ENCODE peak calls at places on chromosomes 6 and 20, in six cellular contexts. One of them, this sample, is unnamed.

GRCh38 chr6:43308101-43308989 is at the start of gene CRIP3:
- DNase-seq in mesenchymal stem cell: peak; percentile 13
- DNase-seq in neuronal stem cell: peak; percentile 48
- DNase-seq in H1: peak; percentile 60
- DNase-seq in IMR-90: no peak
- DNase-seq in trophoblast cell: peak; percentile 14
- DNase-seq in this sample: peak; percentile 91

GRCh38 chr6:65924411-65924810 is 217.4 kb upstream of the EYS start:
- DNase-seq in mesenchymal stem cell: no peak
- DNase-seq in neuronal stem cell: no peak
- DNase-seq in H1: no peak
- DNase-seq in IMR-90: no peak
- DNase-seq in trophoblast cell: no peak
- DNase-seq in this sample: no peak

GRCh38 chr20:44810061-44810390 is 320 bp downstream of the RIMS4 start:
- DNase-seq in mesenchymal stem cell: no peak
- DNase-seq in neuronal stem cell: no peak
- DNase-seq in H1: no peak
- DNase-seq in IMR-90: no peak
- DNase-seq in trophoblast cell: no peak
- DNase-seq in this sample: no peak

GRCh38 chr20:35021831-35022230 is 66.2 kb downstream of the MYH7B start:
- DNase-seq in mesenchymal stem cell: no peak
- DNase-seq in neuronal stem cell: no peak
- DNase-seq in H1: no peak
- DNase-seq in IMR-90: no peak
- DNase-seq in trophoblast cell: no peak
- DNase-seq in this sample: no peak

GRCh38 chr6:169936355-169936975 is 185.0 kb downstream of the ERMARD start:
- DNase-seq in mesenchymal stem cell: no peak
- DNase-seq in neuronal stem cell: no peak
- DNase-seq in H1: no peak
- DNase-seq in IMR-90: no peak
- DNase-seq in trophoblast cell: no peak
- DNase-seq in this sample: no peak

GRCh38 chr6:32192608-32193039 is at the start of gene GPSM3:
- DNase-seq in mesenchymal stem cell: peak; percentile 41
- DNase-seq in neuronal stem cell: no peak
- DNase-seq in H1: no peak
- DNase-seq in IMR-90: peak; percentile 36
- DNase-seq in trophoblast cell: no peak
- DNase-seq in this sample: peak; percentile 67

GRCh38 chr6:252775-253526 is 39.3 kb upstream of the DUSP22 start:
- DNase-seq in mesenchymal stem cell: no peak
- DNase-seq in neuronal stem cell: no peak
- DNase-seq in H1: no peak
- DNase-seq in IMR-90: no peak
- DNase-seq in trophoblast cell: peak; percentile 16
- DNase-seq in this sample: no peak

GRCh38 chr6:41392249-41392648 is 56.8 kb downstream of the NCR2 start:
- DNase-seq in mesenchymal stem cell: no peak
- DNase-seq in neuronal stem cell: no peak
- DNase-seq in H1: no peak
- DNase-seq in IMR-90: no peak
- DNase-seq in trophoblast cell: no peak
- DNase-seq in this sample: no peak

GRCh38 chr6:163195721-163196691 is 218.5 kb upstream of the QKI start:
- DNase-seq in mesenchymal stem cell: no peak
- DNase-seq in neuronal stem cell: no peak
- DNase-seq in H1: no peak
- DNase-seq in IMR-90: no peak
- DNase-seq in trophoblast cell: no peak
- DNase-seq in this sample: no peak

GRCh38 chr6:109073344-109074235 is 21.1 kb downstream of the SESN1 start:
- DNase-seq in mesenchymal stem cell: peak; percentile 78
- DNase-seq in neuronal stem cell: peak; percentile 70
- DNase-seq in H1: no peak
- DNase-seq in IMR-90: peak; percentile 76
- DNase-seq in trophoblast cell: peak; percentile 93
- DNase-seq in this sample: no peak

GRCh38 chr6:160024152-160024551 is 55.3 kb downstream of the IGF2R start:
- DNase-seq in mesenchymal stem cell: no peak
- DNase-seq in neuronal stem cell: no peak
- DNase-seq in H1: no peak
- DNase-seq in IMR-90: no peak
- DNase-seq in trophoblast cell: no peak
- DNase-seq in this sample: no peak

GRCh38 chr20:50582092-50582491 is 71.9 kb downstream of the PTPN1 start:
- DNase-seq in mesenchymal stem cell: no peak
- DNase-seq in neuronal stem cell: no peak
- DNase-seq in H1: no peak
- DNase-seq in IMR-90: no peak
- DNase-seq in trophoblast cell: no peak
- DNase-seq in this sample: no peak

GRCh38 chr6:24194968-24195700 is 69.1 kb downstream of the NRSN1 start:
- DNase-seq in mesenchymal stem cell: no peak
- DNase-seq in neuronal stem cell: no peak
- DNase-seq in H1: no peak
- DNase-seq in IMR-90: no peak
- DNase-seq in trophoblast cell: no peak
- DNase-seq in this sample: no peak

GRCh38 chr20:41086402-41087324 is 50.7 kb upstream of the PLCG1 start:
- DNase-seq in mesenchymal stem cell: peak; percentile 69
- DNase-seq in neuronal stem cell: no peak
- DNase-seq in H1: no peak
- DNase-seq in IMR-90: no peak
- DNase-seq in trophoblast cell: peak; percentile 56
- DNase-seq in this sample: no peak

GRCh38 chr6:143549630-143550268 is 38.2 kb upstream of the FUCA2 start:
- DNase-seq in mesenchymal stem cell: no peak
- DNase-seq in neuronal stem cell: no peak
- DNase-seq in H1: no peak
- DNase-seq in IMR-90: no peak
- DNase-seq in trophoblast cell: no peak
- DNase-seq in this sample: no peak

GRCh38 chr6:30888472-30889137 is 4.3 kb downstream of the DDR1 start:
- DNase-seq in mesenchymal stem cell: peak; percentile 61
- DNase-seq in neuronal stem cell: no peak
- DNase-seq in H1: no peak
- DNase-seq in IMR-90: peak; percentile 58
- DNase-seq in trophoblast cell: no peak
- DNase-seq in this sample: peak; percentile 16

GRCh38 chr20:57435498-57436222 is 44.5 kb downstream of the RBM38 start:
- DNase-seq in mesenchymal stem cell: no peak
- DNase-seq in neuronal stem cell: no peak
- DNase-seq in H1: no peak
- DNase-seq in IMR-90: no peak
- DNase-seq in trophoblast cell: peak; percentile 49
- DNase-seq in this sample: peak; percentile 62

GRCh38 chr6:43887340-43887858 is 117.4 kb downstream of the VEGFA start:
- DNase-seq in mesenchymal stem cell: no peak
- DNase-seq in neuronal stem cell: no peak
- DNase-seq in H1: no peak
- DNase-seq in IMR-90: no peak
- DNase-seq in trophoblast cell: no peak
- DNase-seq in this sample: no peak

GRCh38 chr6:166459272-166459671 is 76.5 kb upstream of the MPC1 start:
- DNase-seq in mesenchymal stem cell: no peak
- DNase-seq in neuronal stem cell: no peak
- DNase-seq in H1: no peak
- DNase-seq in IMR-90: no peak
- DNase-seq in trophoblast cell: no peak
- DNase-seq in this sample: no peak

GRCh38 chr6:30258204-30258603 is 45.0 kb upstream of the TRIM26 start:
- DNase-seq in mesenchymal stem cell: no peak
- DNase-seq in neuronal stem cell: no peak
- DNase-seq in H1: no peak
- DNase-seq in IMR-90: no peak
- DNase-seq in trophoblast cell: no peak
- DNase-seq in this sample: no peak

GRCh38 chr6:144897441-144897921 is 612.3 kb downstream of the UTRN start:
- DNase-seq in mesenchymal stem cell: peak; percentile 52
- DNase-seq in neuronal stem cell: no peak
- DNase-seq in H1: no peak
- DNase-seq in IMR-90: peak; percentile 87
- DNase-seq in trophoblast cell: peak; percentile 8
- DNase-seq in this sample: no peak

GRCh38 chr6:32974541-32975308 is 6.3 kb downstream of the BRD2 start:
- DNase-seq in mesenchymal stem cell: peak; percentile 12
- DNase-seq in neuronal stem cell: no peak
- DNase-seq in H1: no peak
- DNase-seq in IMR-90: no peak
- DNase-seq in trophoblast cell: peak; percentile 41
- DNase-seq in this sample: no peak

GRCh38 chr20:19911810-19912382 is 105.3 kb upstream of the NAA20 start:
- DNase-seq in mesenchymal stem cell: no peak
- DNase-seq in neuronal stem cell: no peak
- DNase-seq in H1: no peak
- DNase-seq in IMR-90: no peak
- DNase-seq in trophoblast cell: no peak
- DNase-seq in this sample: no peak

GRCh38 chr6:45822269-45822812 is 193.3 kb downstream of the CLIC5 start:
- DNase-seq in mesenchymal stem cell: no peak
- DNase-seq in neuronal stem cell: no peak
- DNase-seq in H1: no peak
- DNase-seq in IMR-90: no peak
- DNase-seq in trophoblast cell: no peak
- DNase-seq in this sample: no peak

GRCh38 chr6:53066874-53067273 is 1.7 kb downstream of the FBXO9 start:
- DNase-seq in mesenchymal stem cell: no peak
- DNase-seq in neuronal stem cell: no peak
- DNase-seq in H1: no peak
- DNase-seq in IMR-90: no peak
- DNase-seq in trophoblast cell: no peak
- DNase-seq in this sample: no peak

GRCh38 chr6:53069431-53069830 is 4.2 kb downstream of the FBXO9 start:
- DNase-seq in mesenchymal stem cell: no peak
- DNase-seq in neuronal stem cell: no peak
- DNase-seq in H1: no peak
- DNase-seq in IMR-90: no peak
- DNase-seq in trophoblast cell: no peak
- DNase-seq in this sample: no peak

GRCh38 chr6:53067307-53067706 is 2.1 kb downstream of the FBXO9 start:
- DNase-seq in mesenchymal stem cell: peak; percentile 5
- DNase-seq in neuronal stem cell: no peak
- DNase-seq in H1: no peak
- DNase-seq in IMR-90: peak; percentile 25
- DNase-seq in trophoblast cell: peak; percentile 58
- DNase-seq in this sample: no peak

GRCh38 chr6:53066059-53066406 is 829 bp downstream of the FBXO9 start:
- DNase-seq in mesenchymal stem cell: peak; percentile 63
- DNase-seq in neuronal stem cell: no peak
- DNase-seq in H1: no peak
- DNase-seq in IMR-90: peak; percentile 28
- DNase-seq in trophoblast cell: peak; percentile 62
- DNase-seq in this sample: no peak

GRCh38 chr6:53067799-53068442 is 2.7 kb downstream of the FBXO9 start:
- DNase-seq in mesenchymal stem cell: peak; percentile 10
- DNase-seq in neuronal stem cell: no peak
- DNase-seq in H1: no peak
- DNase-seq in IMR-90: no peak
- DNase-seq in trophoblast cell: peak; percentile 33
- DNase-seq in this sample: no peak
- H3K14ac ChIP-seq in mesenchymal stem cell: no peak overlapping the region
- H3K14ac ChIP-seq in neuronal stem cell: no peak overlapping the region
- H3K14ac ChIP-seq in H1: no peak overlapping the region
- H3K14ac ChIP-seq in IMR-90: no peak overlapping the region
- H3K14ac ChIP-seq in trophoblast cell: no peak overlapping the region
- H3K14ac ChIP-seq in this sample: no peak overlapping the region

DNA sequence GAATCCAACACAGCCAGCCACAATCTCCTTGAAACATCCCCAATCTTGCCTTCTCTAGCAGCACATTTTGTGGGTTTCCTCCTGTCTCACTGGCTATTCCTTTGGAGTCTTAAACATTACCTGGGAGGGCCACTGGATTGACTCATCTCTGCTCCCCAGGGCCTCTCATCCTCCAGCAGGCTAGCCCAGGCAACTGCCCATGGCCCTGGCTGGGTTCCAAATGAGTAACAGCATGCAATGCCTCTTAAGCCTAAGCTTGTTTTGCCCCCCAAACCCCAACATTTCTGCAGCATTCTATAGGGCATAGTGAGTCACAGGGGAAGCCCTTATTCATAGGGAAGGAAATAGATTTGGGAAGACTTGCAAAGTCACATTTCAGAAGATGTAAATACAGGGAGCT is 204.9 kb downstream of the FOXA2 start:
- DNase-seq in mesenchymal stem cell: no peak
- DNase-seq in neuronal stem cell: no peak
- DNase-seq in H1: no peak
- DNase-seq in IMR-90: no peak
- DNase-seq in trophoblast cell: no peak
- DNase-seq in this sample: no peak
- H3K4me1 ChIP-seq in mesenchymal stem cell: peaks cover 24% of the 10 kb centered on the region
- H3K4me1 ChIP-seq in neuronal stem cell: peaks cover 3% of the 10 kb centered on the region
- H3K4me1 ChIP-seq in H1: no peaks in the 10 kb centered on the region
- H3K4me1 ChIP-seq in IMR-90: no peaks in the 10 kb centered on the region
- H3K4me1 ChIP-seq in trophoblast cell: no peaks in the 10 kb centered on the region
- H3K4me1 ChIP-seq in this sample: no peaks in the 10 kb centered on the region

GRCh38 chr6:149457316-149457884 is 27.4 kb downstream of the ZC3H12D start:
- DNase-seq in mesenchymal stem cell: peak; percentile 55
- DNase-seq in neuronal stem cell: no peak
- DNase-seq in H1: no peak
- DNase-seq in IMR-90: peak; percentile 59
- DNase-seq in trophoblast cell: peak; percentile 28
- DNase-seq in this sample: no peak
- H3K9ac ChIP-seq in mesenchymal stem cell: no peak overlapping the region
- H3K9ac ChIP-seq in neuronal stem cell: no peak overlapping the region
- H3K9ac ChIP-seq in H1: no peak overlapping the region
- H3K9ac ChIP-seq in IMR-90: no peak overlapping the region
- H3K9ac ChIP-seq in trophoblast cell: no peak overlapping the region
- H3K9ac ChIP-seq in this sample: no peak overlapping the region

GRCh38 chr20:48019940-48020339 is 234.7 kb upstream of the SULF2 start:
- DNase-seq in mesenchymal stem cell: no peak
- DNase-seq in neuronal stem cell: no peak
- DNase-seq in H1: no peak
- DNase-seq in IMR-90: no peak
- DNase-seq in trophoblast cell: no peak
- DNase-seq in this sample: no peak

GRCh38 chr20:48026981-48027592 is 241.8 kb upstream of the SULF2 start:
- DNase-seq in mesenchymal stem cell: no peak
- DNase-seq in neuronal stem cell: no peak
- DNase-seq in H1: no peak
- DNase-seq in IMR-90: no peak
- DNase-seq in trophoblast cell: no peak
- DNase-seq in this sample: no peak

GRCh38 chr20:48025061-48025515 is 239.8 kb upstream of the SULF2 start:
- DNase-seq in mesenchymal stem cell: peak; percentile 85
- DNase-seq in neuronal stem cell: no peak
- DNase-seq in H1: no peak
- DNase-seq in IMR-90: peak; percentile 29
- DNase-seq in trophoblast cell: peak; percentile 1
- DNase-seq in this sample: peak; percentile 76

DNA sequence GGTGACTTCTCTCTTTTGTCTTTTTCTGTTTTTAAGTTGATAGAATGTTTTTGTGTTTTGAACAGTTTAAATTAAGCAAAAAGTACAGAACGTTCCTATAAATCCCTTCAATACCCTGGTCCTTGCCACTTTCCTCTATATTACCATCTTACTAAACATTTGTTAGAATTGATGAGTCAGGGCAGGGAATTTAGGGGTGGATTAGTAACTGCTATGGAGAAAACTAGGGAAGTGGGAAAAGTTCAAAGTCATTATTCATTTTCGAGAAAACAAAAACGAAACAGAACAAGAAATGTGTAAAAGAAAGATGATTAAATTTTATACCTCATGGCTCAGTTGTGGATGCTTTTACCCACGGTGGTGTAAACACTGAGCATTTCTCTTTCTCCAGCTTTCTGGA is 240.4 kb upstream of the SULF2 start:
- DNase-seq in mesenchymal stem cell: peak; percentile 67
- DNase-seq in neuronal stem cell: no peak
- DNase-seq in H1: no peak
- DNase-seq in IMR-90: no peak
- DNase-seq in trophoblast cell: no peak
- DNase-seq in this sample: no peak
- H3K14ac ChIP-seq in mesenchymal stem cell: no peak overlapping the region
- H3K14ac ChIP-seq in neuronal stem cell: no peak overlapping the region
- H3K14ac ChIP-seq in H1: no peak overlapping the region
- H3K14ac ChIP-seq in IMR-90: no peak overlapping the region
- H3K14ac ChIP-seq in trophoblast cell: no peak overlapping the region
- H3K14ac ChIP-seq in this sample: no peak overlapping the region